ENCODE peak calls at places on chromosomes 1 and 21, in six cellular contexts. One of them, this sample, is unnamed.

GRCh38 chr1:111738436-111739221 is 566 bp downstream of the INKA2 start:
- DNase-seq in ascending aorta: peak
- DNase-seq in sigmoid colon: peak
- DNase-seq in naive thymus-derived CD4-positive, alpha-beta T cell: peak
- DNase-seq in A549: peak
- DNase-seq in cardiac fibroblast: peak
- DNase-seq in this sample: peak

GRCh38 chr1:15836772-15837669 is 10.5 kb upstream of the SPEN start:
- DNase-seq in naive thymus-derived CD4-positive, alpha-beta T cell: peak
- DNase-seq in A549: no peak
- DNase-seq in cardiac fibroblast: no peak
- DNase-seq in sigmoid colon: peak
- DNase-seq in ascending aorta: peak
- DNase-seq in this sample: no peak

GRCh38 chr21:32172106-32172505 is 106.7 kb downstream of the MIS18A start:
- DNase-seq in A549: no peak
- DNase-seq in sigmoid colon: no peak
- DNase-seq in naive thymus-derived CD4-positive, alpha-beta T cell: no peak
- DNase-seq in cardiac fibroblast: no peak
- DNase-seq in ascending aorta: no peak
- DNase-seq in this sample: no peak

GRCh38 chr1:231553320-231553719 is 24.9 kb downstream of the TSNAX start:
- DNase-seq in cardiac fibroblast: no peak
- DNase-seq in A549: no peak
- DNase-seq in ascending aorta: no peak
- DNase-seq in sigmoid colon: no peak
- DNase-seq in naive thymus-derived CD4-positive, alpha-beta T cell: no peak
- DNase-seq in this sample: no peak

GRCh38 chr1:228913649-228914048 is 178.4 kb downstream of the RHOU start:
- DNase-seq in ascending aorta: peak
- DNase-seq in A549: no peak
- DNase-seq in naive thymus-derived CD4-positive, alpha-beta T cell: no peak
- DNase-seq in sigmoid colon: no peak
- DNase-seq in cardiac fibroblast: no peak
- DNase-seq in this sample: no peak

GRCh38 chr1:189693140-189693539 is 784.5 kb downstream of the BRINP3 start:
- DNase-seq in ascending aorta: no peak
- DNase-seq in naive thymus-derived CD4-positive, alpha-beta T cell: no peak
- DNase-seq in A549: peak
- DNase-seq in sigmoid colon: no peak
- DNase-seq in cardiac fibroblast: peak
- DNase-seq in this sample: no peak

GRCh38 chr1:234170067-234170466 is 203.2 kb upstream of the COA6 start:
- DNase-seq in cardiac fibroblast: no peak
- DNase-seq in naive thymus-derived CD4-positive, alpha-beta T cell: no peak
- DNase-seq in sigmoid colon: no peak
- DNase-seq in ascending aorta: no peak
- DNase-seq in A549: no peak
- DNase-seq in this sample: no peak

GRCh38 chr1:97849350-97850339 is 71.2 kb downstream of the DPYD start:
- DNase-seq in cardiac fibroblast: peak
- DNase-seq in ascending aorta: no peak
- DNase-seq in naive thymus-derived CD4-positive, alpha-beta T cell: no peak
- DNase-seq in sigmoid colon: no peak
- DNase-seq in A549: peak
- DNase-seq in this sample: peak

GRCh38 chr1:151197863-151198253 is 494 bp upstream of the PIP5K1A start:
- DNase-seq in A549: peak
- DNase-seq in naive thymus-derived CD4-positive, alpha-beta T cell: no peak
- DNase-seq in cardiac fibroblast: no peak
- DNase-seq in ascending aorta: no peak
- DNase-seq in sigmoid colon: no peak
- DNase-seq in this sample: no peak

GRCh38 chr1:91792393-91793032 is 93.4 kb downstream of the TGFBR3 start:
- DNase-seq in sigmoid colon: no peak
- DNase-seq in A549: no peak
- DNase-seq in naive thymus-derived CD4-positive, alpha-beta T cell: no peak
- DNase-seq in ascending aorta: no peak
- DNase-seq in cardiac fibroblast: no peak
- DNase-seq in this sample: no peak

GRCh38 chr21:26115899-26116298 is 54.7 kb downstream of the APP start:
- DNase-seq in cardiac fibroblast: peak
- DNase-seq in naive thymus-derived CD4-positive, alpha-beta T cell: no peak
- DNase-seq in A549: peak
- DNase-seq in ascending aorta: no peak
- DNase-seq in sigmoid colon: no peak
- DNase-seq in this sample: peak

GRCh38 chr1:84735483-84735882 is 45.2 kb upstream of the SSX2IP start:
- DNase-seq in cardiac fibroblast: no peak
- DNase-seq in sigmoid colon: no peak
- DNase-seq in A549: no peak
- DNase-seq in naive thymus-derived CD4-positive, alpha-beta T cell: no peak
- DNase-seq in ascending aorta: no peak
- DNase-seq in this sample: no peak

GRCh38 chr1:1274931-1275431 is 1.3 kb upstream of the UBE2J2 start:
- DNase-seq in cardiac fibroblast: no peak
- DNase-seq in naive thymus-derived CD4-positive, alpha-beta T cell: no peak
- DNase-seq in A549: no peak
- DNase-seq in ascending aorta: no peak
- DNase-seq in sigmoid colon: no peak
- DNase-seq in this sample: no peak
- H3K4me3 ChIP-seq in cardiac fibroblast: no peak
- H3K4me3 ChIP-seq in naive thymus-derived CD4-positive, alpha-beta T cell: peak
- H3K4me3 ChIP-seq in A549: no peak
- H3K4me3 ChIP-seq in ascending aorta: peak
- H3K4me3 ChIP-seq in sigmoid colon: no peak
- H3K4me3 ChIP-seq in this sample: peak

GRCh38 chr1:220887868-220888664 is 8.8 kb downstream of the HLX start:
- DNase-seq in ascending aorta: no peak
- DNase-seq in A549: no peak
- DNase-seq in sigmoid colon: no peak
- DNase-seq in naive thymus-derived CD4-positive, alpha-beta T cell: no peak
- DNase-seq in cardiac fibroblast: no peak
- DNase-seq in this sample: no peak
- H3K4me3 ChIP-seq in ascending aorta: peak
- H3K4me3 ChIP-seq in A549: no peak
- H3K4me3 ChIP-seq in sigmoid colon: peak
- H3K4me3 ChIP-seq in naive thymus-derived CD4-positive, alpha-beta T cell: no peak
- H3K4me3 ChIP-seq in cardiac fibroblast: no peak
- H3K4me3 ChIP-seq in this sample: peak

DNA sequence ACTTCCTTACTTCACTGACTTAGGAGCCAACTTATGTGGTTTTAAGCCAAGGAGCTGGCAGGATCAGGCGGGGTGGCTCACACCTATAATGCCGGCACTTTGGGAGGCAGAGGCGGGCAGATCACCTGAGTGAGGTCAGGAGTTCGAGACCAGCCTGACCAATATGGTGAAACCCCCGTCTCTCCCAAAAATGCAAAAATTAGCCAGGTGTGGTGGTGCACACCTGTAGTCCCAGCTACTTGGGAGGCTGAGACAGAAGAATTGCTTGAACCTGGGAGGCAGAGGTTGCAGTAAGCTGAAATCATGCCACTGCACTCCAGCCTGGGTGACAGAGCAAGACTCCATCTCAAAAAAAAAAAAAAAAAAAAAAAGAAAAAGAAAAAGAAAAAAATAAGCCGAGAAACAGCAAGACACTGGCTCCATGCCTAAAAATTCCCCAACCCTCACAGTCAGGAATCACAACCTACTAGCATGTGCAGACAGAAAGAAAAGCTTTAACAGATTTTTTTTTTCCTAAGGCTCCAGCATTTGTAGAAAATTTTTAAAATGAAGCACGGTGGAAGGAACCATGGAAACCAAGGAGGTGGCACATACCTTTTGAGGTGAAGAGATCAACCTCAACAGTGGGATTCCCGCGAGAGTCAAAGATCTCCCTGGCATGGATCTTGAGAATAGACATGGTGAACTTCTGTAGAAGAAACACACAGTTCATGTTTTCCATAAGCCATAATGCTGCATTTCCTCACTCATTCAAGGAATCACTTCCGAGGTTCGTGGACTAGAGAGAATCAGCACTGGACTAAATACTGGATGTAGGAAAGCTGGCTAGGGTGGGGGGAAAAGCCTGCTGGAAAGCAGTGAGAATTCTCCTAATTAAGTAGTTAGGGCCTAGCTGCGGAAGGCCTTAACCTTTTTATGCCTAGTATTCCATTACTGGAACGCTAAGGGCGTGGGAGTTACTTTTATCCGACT is 4.0 kb downstream of the ENO1 start:
- DNase-seq in cardiac fibroblast: peak
- DNase-seq in naive thymus-derived CD4-positive, alpha-beta T cell: no peak
- DNase-seq in A549: no peak
- DNase-seq in sigmoid colon: no peak
- DNase-seq in ascending aorta: no peak
- DNase-seq in this sample: no peak
- H3K4me3 ChIP-seq in cardiac fibroblast: peak
- H3K4me3 ChIP-seq in naive thymus-derived CD4-positive, alpha-beta T cell: peak
- H3K4me3 ChIP-seq in A549: peak
- H3K4me3 ChIP-seq in sigmoid colon: no peak
- H3K4me3 ChIP-seq in ascending aorta: peak
- H3K4me3 ChIP-seq in this sample: peak

GRCh38 chr1:30749691-30750583 is 7.6 kb downstream of the LAPTM5 start:
- DNase-seq in cardiac fibroblast: no peak
- DNase-seq in naive thymus-derived CD4-positive, alpha-beta T cell: peak
- DNase-seq in sigmoid colon: no peak
- DNase-seq in A549: no peak
- DNase-seq in ascending aorta: no peak
- DNase-seq in this sample: no peak
- H3K4me3 ChIP-seq in cardiac fibroblast: no peak
- H3K4me3 ChIP-seq in naive thymus-derived CD4-positive, alpha-beta T cell: peak
- H3K4me3 ChIP-seq in sigmoid colon: no peak
- H3K4me3 ChIP-seq in A549: no peak
- H3K4me3 ChIP-seq in ascending aorta: no peak
- H3K4me3 ChIP-seq in this sample: no peak

GRCh38 chr1:13892141-13892670 is 192.2 kb downstream of the PRDM2 start:
- DNase-seq in naive thymus-derived CD4-positive, alpha-beta T cell: no peak
- DNase-seq in cardiac fibroblast: no peak
- DNase-seq in A549: no peak
- DNase-seq in ascending aorta: no peak
- DNase-seq in sigmoid colon: no peak
- DNase-seq in this sample: no peak
- H3K4me3 ChIP-seq in naive thymus-derived CD4-positive, alpha-beta T cell: no peak
- H3K4me3 ChIP-seq in cardiac fibroblast: peak
- H3K4me3 ChIP-seq in A549: no peak
- H3K4me3 ChIP-seq in ascending aorta: peak
- H3K4me3 ChIP-seq in sigmoid colon: peak
- H3K4me3 ChIP-seq in this sample: peak

DNA sequence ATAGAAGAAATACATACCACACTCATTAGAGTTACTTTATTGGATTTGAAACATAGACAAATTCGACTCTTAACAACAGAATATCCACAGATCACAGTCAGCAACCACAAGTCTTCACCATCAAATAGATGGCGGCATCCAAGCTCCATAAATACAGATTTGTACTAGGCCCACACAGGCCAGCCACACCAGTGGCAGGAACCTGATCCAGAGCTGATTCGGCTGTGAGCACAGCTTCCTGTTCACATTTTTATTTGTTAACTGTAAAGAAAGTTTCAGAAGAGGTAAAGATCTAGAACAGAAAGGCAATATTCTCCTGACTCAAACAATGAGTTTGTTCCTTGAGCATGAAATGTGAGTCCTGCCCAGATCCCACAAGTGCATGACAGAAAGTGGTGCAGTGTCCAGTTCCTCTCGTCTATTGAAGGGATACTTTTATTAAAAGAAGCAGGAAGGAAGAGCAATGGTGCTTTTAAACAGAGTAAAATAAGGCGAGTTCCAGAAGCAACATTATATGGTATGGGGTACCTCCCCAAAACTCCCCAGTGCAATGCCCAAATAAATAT is 205.8 kb downstream of the SLC45A1 start:
- DNase-seq in cardiac fibroblast: no peak
- DNase-seq in ascending aorta: no peak
- DNase-seq in sigmoid colon: no peak
- DNase-seq in naive thymus-derived CD4-positive, alpha-beta T cell: no peak
- DNase-seq in A549: no peak
- DNase-seq in this sample: no peak
- H3K4me3 ChIP-seq in cardiac fibroblast: no peak
- H3K4me3 ChIP-seq in ascending aorta: peak
- H3K4me3 ChIP-seq in sigmoid colon: no peak
- H3K4me3 ChIP-seq in naive thymus-derived CD4-positive, alpha-beta T cell: peak
- H3K4me3 ChIP-seq in A549: no peak
- H3K4me3 ChIP-seq in this sample: no peak

DNA sequence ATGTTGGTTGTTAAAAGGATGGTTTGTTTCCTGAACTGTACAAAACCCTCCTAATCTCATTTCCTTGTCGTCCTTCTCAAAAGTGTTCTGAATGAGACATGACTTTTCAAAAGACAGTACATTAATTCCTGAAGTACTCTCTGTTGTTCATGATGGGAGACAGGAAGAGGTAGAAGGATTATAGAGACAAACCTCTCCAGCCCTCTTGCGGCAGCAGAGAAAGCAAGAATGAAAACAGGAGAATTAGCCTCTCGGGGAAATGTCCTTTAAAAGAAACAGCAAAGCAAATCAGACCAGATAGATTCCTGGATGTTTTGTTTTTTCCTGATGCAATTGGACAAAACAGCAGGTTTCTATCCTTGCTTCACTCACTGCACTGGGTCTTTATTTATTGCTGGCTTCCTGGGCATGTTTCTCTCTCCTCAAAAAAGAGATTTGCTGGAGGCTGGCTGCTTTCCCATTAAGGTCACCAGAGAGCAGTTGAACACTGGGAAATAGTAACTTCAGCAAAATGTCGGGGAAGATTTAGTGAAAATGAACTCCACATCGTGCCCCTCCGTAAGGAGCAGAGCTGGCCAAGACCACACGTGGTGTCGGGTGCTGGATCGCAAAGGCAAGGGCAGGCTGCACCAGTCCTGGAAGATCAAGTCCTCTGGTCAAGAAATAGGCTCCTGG is 145.8 kb upstream of the SYT6 start:
- DNase-seq in naive thymus-derived CD4-positive, alpha-beta T cell: no peak
- DNase-seq in cardiac fibroblast: peak
- DNase-seq in sigmoid colon: no peak
- DNase-seq in A549: no peak
- DNase-seq in ascending aorta: no peak
- DNase-seq in this sample: no peak
- H3K4me3 ChIP-seq in naive thymus-derived CD4-positive, alpha-beta T cell: no peak
- H3K4me3 ChIP-seq in cardiac fibroblast: no peak
- H3K4me3 ChIP-seq in sigmoid colon: no peak
- H3K4me3 ChIP-seq in A549: no peak
- H3K4me3 ChIP-seq in ascending aorta: no peak
- H3K4me3 ChIP-seq in this sample: no peak

DNA sequence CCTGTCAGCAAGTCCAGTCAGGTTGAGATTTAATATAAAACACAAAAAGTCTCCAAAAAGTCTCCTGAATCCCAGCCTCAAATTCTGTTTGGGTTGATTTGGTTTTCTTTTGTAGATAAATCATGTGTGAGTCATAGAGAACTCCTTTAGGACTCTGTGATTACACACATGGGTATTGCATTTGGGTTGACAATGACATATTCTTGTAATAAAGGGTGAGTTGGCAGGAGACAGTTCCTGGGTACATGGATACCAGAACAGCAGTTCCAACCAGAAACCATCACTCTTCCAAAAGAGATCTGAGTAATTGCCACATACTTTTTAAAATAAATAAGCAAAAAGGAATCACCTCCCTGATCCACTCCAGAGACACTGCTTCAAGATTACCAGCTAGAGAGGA is 8.9 kb downstream of the CR2 start:
- DNase-seq in naive thymus-derived CD4-positive, alpha-beta T cell: no peak
- DNase-seq in sigmoid colon: no peak
- DNase-seq in A549: no peak
- DNase-seq in cardiac fibroblast: no peak
- DNase-seq in ascending aorta: no peak
- DNase-seq in this sample: peak
- H3K4me3 ChIP-seq in naive thymus-derived CD4-positive, alpha-beta T cell: no peak
- H3K4me3 ChIP-seq in sigmoid colon: no peak
- H3K4me3 ChIP-seq in A549: no peak
- H3K4me3 ChIP-seq in cardiac fibroblast: no peak
- H3K4me3 ChIP-seq in ascending aorta: no peak
- H3K4me3 ChIP-seq in this sample: no peak

GRCh38 chr1:201942129-201942495 is 4.2 kb downstream of the LMOD1 start:
- DNase-seq in ascending aorta: no peak
- DNase-seq in sigmoid colon: no peak
- DNase-seq in cardiac fibroblast: no peak
- DNase-seq in naive thymus-derived CD4-positive, alpha-beta T cell: no peak
- DNase-seq in A549: no peak
- DNase-seq in this sample: no peak
- H3K4me3 ChIP-seq in ascending aorta: peak
- H3K4me3 ChIP-seq in sigmoid colon: peak
- H3K4me3 ChIP-seq in cardiac fibroblast: no peak
- H3K4me3 ChIP-seq in naive thymus-derived CD4-positive, alpha-beta T cell: no peak
- H3K4me3 ChIP-seq in A549: no peak
- H3K4me3 ChIP-seq in this sample: no peak

This sample was measured in skeletal muscle cell.